ENCODE peak calls at places on chromosomes 2 and 18, in seven cellular contexts. One of them, this sample, is unnamed.

GRCh38 chr2:81247648-81248047 is 943.1 kb upstream of the LRRTM1 start:
- DNase-seq in fibroblast of lung: no peak
- DNase-seq in AG04450: no peak
- DNase-seq in hepatocyte: peak; percentile 19
- DNase-seq in upper lobe of right lung: no peak
- DNase-seq in endodermal cell: no peak
- DNase-seq in thoracic aorta: no peak
- DNase-seq in this sample: no peak

GRCh38 chr18:10140928-10141327 is 227.1 kb downstream of the VAPA start:
- DNase-seq in fibroblast of lung: peak; percentile 57
- DNase-seq in AG04450: no peak
- DNase-seq in hepatocyte: peak; percentile 81
- DNase-seq in upper lobe of right lung: no peak
- DNase-seq in endodermal cell: no peak
- DNase-seq in thoracic aorta: no peak
- DNase-seq in this sample: peak; percentile 82

GRCh38 chr2:146317959-146318358 is 1526.9 kb upstream of the ACVR2A start:
- DNase-seq in fibroblast of lung: peak; percentile 67
- DNase-seq in AG04450: peak; percentile 63
- DNase-seq in hepatocyte: no peak
- DNase-seq in upper lobe of right lung: no peak
- DNase-seq in endodermal cell: no peak
- DNase-seq in thoracic aorta: no peak
- DNase-seq in this sample: no peak

GRCh38 chr2:18792226-18792629 is 202.9 kb upstream of the NT5C1B start:
- DNase-seq in fibroblast of lung: peak; percentile 76
- DNase-seq in AG04450: no peak
- DNase-seq in hepatocyte: peak; percentile 16
- DNase-seq in upper lobe of right lung: no peak
- DNase-seq in endodermal cell: no peak
- DNase-seq in thoracic aorta: no peak
- DNase-seq in this sample: no peak

GRCh38 chr18:79590191-79591039 is 89.2 kb upstream of the CTDP1 start:
- DNase-seq in fibroblast of lung: no peak
- DNase-seq in AG04450: no peak
- DNase-seq in hepatocyte: no peak
- DNase-seq in upper lobe of right lung: peak; percentile 58
- DNase-seq in endodermal cell: no peak
- DNase-seq in thoracic aorta: no peak
- DNase-seq in this sample: no peak

GRCh38 chr2:241315879-241316700 is at the start of gene SEPTIN2:
- DNase-seq in fibroblast of lung: peak; percentile 52
- DNase-seq in AG04450: no peak
- DNase-seq in hepatocyte: peak; percentile 86
- DNase-seq in upper lobe of right lung: peak; percentile 93
- DNase-seq in endodermal cell: peak; percentile 92
- DNase-seq in thoracic aorta: peak; percentile 39
- DNase-seq in this sample: peak; percentile 51

GRCh38 chr2:215692387-215693079 is 256.7 kb upstream of the FN1 start:
- DNase-seq in fibroblast of lung: peak; percentile 88
- DNase-seq in AG04450: peak; percentile 71
- DNase-seq in hepatocyte: no peak
- DNase-seq in upper lobe of right lung: no peak
- DNase-seq in endodermal cell: no peak
- DNase-seq in thoracic aorta: no peak
- DNase-seq in this sample: no peak

GRCh38 chr2:146374505-146374904 is 1470.3 kb upstream of the ACVR2A start:
- DNase-seq in fibroblast of lung: peak; percentile 30
- DNase-seq in AG04450: no peak
- DNase-seq in hepatocyte: no peak
- DNase-seq in upper lobe of right lung: no peak
- DNase-seq in endodermal cell: no peak
- DNase-seq in thoracic aorta: no peak
- DNase-seq in this sample: no peak

GRCh38 chr18:34796013-34796657 is 86.0 kb downstream of the DTNA start:
- DNase-seq in fibroblast of lung: no peak
- DNase-seq in AG04450: no peak
- DNase-seq in hepatocyte: no peak
- DNase-seq in upper lobe of right lung: no peak
- DNase-seq in endodermal cell: no peak
- DNase-seq in thoracic aorta: no peak
- DNase-seq in this sample: no peak

GRCh38 chr2:127029652-127030051 is 77.3 kb downstream of the BIN1 start:
- DNase-seq in fibroblast of lung: no peak
- DNase-seq in AG04450: no peak
- DNase-seq in hepatocyte: no peak
- DNase-seq in upper lobe of right lung: no peak
- DNase-seq in endodermal cell: no peak
- DNase-seq in thoracic aorta: no peak
- DNase-seq in this sample: no peak

GRCh38 chr2:127023504-127023903 is 83.5 kb downstream of the BIN1 start:
- DNase-seq in fibroblast of lung: no peak
- DNase-seq in AG04450: no peak
- DNase-seq in hepatocyte: no peak
- DNase-seq in upper lobe of right lung: no peak
- DNase-seq in endodermal cell: no peak
- DNase-seq in thoracic aorta: no peak
- DNase-seq in this sample: no peak

GRCh38 chr2:127025357-127026062 is 81.4 kb downstream of the BIN1 start:
- DNase-seq in fibroblast of lung: peak; percentile 95
- DNase-seq in AG04450: peak; percentile 82
- DNase-seq in hepatocyte: peak; percentile 83
- DNase-seq in upper lobe of right lung: peak; percentile 91
- DNase-seq in endodermal cell: peak; percentile 97
- DNase-seq in thoracic aorta: peak; percentile 40
- DNase-seq in this sample: no peak

GRCh38 chr2:127024769-127025356 is 82.1 kb downstream of the BIN1 start:
- DNase-seq in fibroblast of lung: peak; percentile 54
- DNase-seq in AG04450: no peak
- DNase-seq in hepatocyte: peak; percentile 78
- DNase-seq in upper lobe of right lung: peak; percentile 72
- DNase-seq in endodermal cell: peak; percentile 94
- DNase-seq in thoracic aorta: no peak
- DNase-seq in this sample: no peak

GRCh38 chr2:127027715-127028114 is 79.2 kb downstream of the BIN1 start:
- DNase-seq in fibroblast of lung: no peak
- DNase-seq in AG04450: no peak
- DNase-seq in hepatocyte: no peak
- DNase-seq in upper lobe of right lung: no peak
- DNase-seq in endodermal cell: no peak
- DNase-seq in thoracic aorta: no peak
- DNase-seq in this sample: no peak
- TF ChIP-seq CTCF in fibroblast of lung: peak; percentile 15
- TF ChIP-seq CTCF in AG04450: no peak
- TF ChIP-seq CTCF in hepatocyte: no peak
- TF ChIP-seq CTCF in upper lobe of right lung: no peak
- TF ChIP-seq CTCF in endodermal cell: peak; percentile 69
- TF ChIP-seq CTCF in thoracic aorta: no peak
- TF ChIP-seq CTCF in this sample: peak; percentile 56

GRCh38 chr18:55508637-55509036 is 79.4 kb downstream of the TCF4 start:
- DNase-seq in fibroblast of lung: no peak
- DNase-seq in AG04450: no peak
- DNase-seq in hepatocyte: no peak
- DNase-seq in upper lobe of right lung: no peak
- DNase-seq in endodermal cell: no peak
- DNase-seq in thoracic aorta: no peak
- DNase-seq in this sample: no peak

GRCh38 chr18:55511277-55511676 is 76.7 kb downstream of the TCF4 start:
- DNase-seq in fibroblast of lung: no peak
- DNase-seq in AG04450: no peak
- DNase-seq in hepatocyte: no peak
- DNase-seq in upper lobe of right lung: no peak
- DNase-seq in endodermal cell: no peak
- DNase-seq in thoracic aorta: no peak
- DNase-seq in this sample: no peak

GRCh38 chr18:55510809-55511208 is 77.2 kb downstream of the TCF4 start:
- DNase-seq in fibroblast of lung: peak; percentile 84
- DNase-seq in AG04450: peak; percentile 32
- DNase-seq in hepatocyte: no peak
- DNase-seq in upper lobe of right lung: no peak
- DNase-seq in endodermal cell: no peak
- DNase-seq in thoracic aorta: no peak
- DNase-seq in this sample: no peak

GRCh38 chr18:55513199-55513598 is 74.8 kb downstream of the TCF4 start:
- DNase-seq in fibroblast of lung: peak; percentile 49
- DNase-seq in AG04450: no peak
- DNase-seq in hepatocyte: no peak
- DNase-seq in upper lobe of right lung: no peak
- DNase-seq in endodermal cell: no peak
- DNase-seq in thoracic aorta: no peak
- DNase-seq in this sample: no peak

GRCh38 chr18:55509631-55510372 is 78.2 kb downstream of the TCF4 start:
- DNase-seq in fibroblast of lung: peak; percentile 98
- DNase-seq in AG04450: peak; percentile 23
- DNase-seq in hepatocyte: no peak
- DNase-seq in upper lobe of right lung: no peak
- DNase-seq in endodermal cell: no peak
- DNase-seq in thoracic aorta: no peak
- DNase-seq in this sample: no peak
- H3K4me3 ChIP-seq in fibroblast of lung: peak overlapping the region; percentile 51
- H3K4me3 ChIP-seq in AG04450: peak overlapping the region; percentile 49
- H3K4me3 ChIP-seq in hepatocyte: no peak overlapping the region
- H3K4me3 ChIP-seq in upper lobe of right lung: peak overlapping the region; percentile 32
- H3K4me3 ChIP-seq in endodermal cell: no peak overlapping the region
- H3K4me3 ChIP-seq in thoracic aorta: peak overlapping the region; percentile 59
- H3K4me3 ChIP-seq in this sample: no peak overlapping the region

GRCh38 chr18:8800876-8801262 is 95.5 kb downstream of the MTCL1 start:
- DNase-seq in fibroblast of lung: no peak
- DNase-seq in AG04450: no peak
- DNase-seq in hepatocyte: no peak
- DNase-seq in upper lobe of right lung: no peak
- DNase-seq in endodermal cell: peak; percentile 79
- DNase-seq in thoracic aorta: no peak
- DNase-seq in this sample: peak; percentile 44
- H3K27ac ChIP-seq in fibroblast of lung: peak overlapping the region; percentile 98
- H3K27ac ChIP-seq in AG04450: peak overlapping the region; percentile 100
- H3K27ac ChIP-seq in hepatocyte: peak overlapping the region; percentile 86
- H3K27ac ChIP-seq in upper lobe of right lung: peak overlapping the region; percentile 1
- H3K27ac ChIP-seq in endodermal cell: no peak overlapping the region
- H3K27ac ChIP-seq in thoracic aorta: peak overlapping the region; percentile 81
- H3K27ac ChIP-seq in this sample: peak overlapping the region; percentile 97

GRCh38 chr2:102798181-102798580 is 36.4 kb downstream of the TMEM182 start:
- DNase-seq in fibroblast of lung: no peak
- DNase-seq in AG04450: no peak
- DNase-seq in hepatocyte: no peak
- DNase-seq in upper lobe of right lung: no peak
- DNase-seq in endodermal cell: no peak
- DNase-seq in thoracic aorta: no peak
- DNase-seq in this sample: no peak

GRCh38 chr2:102792538-102793208 is 30.8 kb downstream of the TMEM182 start:
- DNase-seq in fibroblast of lung: no peak
- DNase-seq in AG04450: no peak
- DNase-seq in hepatocyte: no peak
- DNase-seq in upper lobe of right lung: no peak
- DNase-seq in endodermal cell: peak; percentile 45
- DNase-seq in thoracic aorta: no peak
- DNase-seq in this sample: no peak

GRCh38 chr2:102797486-102797885 is 35.7 kb downstream of the TMEM182 start:
- DNase-seq in fibroblast of lung: no peak
- DNase-seq in AG04450: no peak
- DNase-seq in hepatocyte: no peak
- DNase-seq in upper lobe of right lung: no peak
- DNase-seq in endodermal cell: no peak
- DNase-seq in thoracic aorta: no peak
- DNase-seq in this sample: no peak

GRCh38 chr2:102795641-102796040 is 33.8 kb downstream of the TMEM182 start:
- DNase-seq in fibroblast of lung: no peak
- DNase-seq in AG04450: no peak
- DNase-seq in hepatocyte: no peak
- DNase-seq in upper lobe of right lung: no peak
- DNase-seq in endodermal cell: no peak
- DNase-seq in thoracic aorta: no peak
- DNase-seq in this sample: no peak

DNA sequence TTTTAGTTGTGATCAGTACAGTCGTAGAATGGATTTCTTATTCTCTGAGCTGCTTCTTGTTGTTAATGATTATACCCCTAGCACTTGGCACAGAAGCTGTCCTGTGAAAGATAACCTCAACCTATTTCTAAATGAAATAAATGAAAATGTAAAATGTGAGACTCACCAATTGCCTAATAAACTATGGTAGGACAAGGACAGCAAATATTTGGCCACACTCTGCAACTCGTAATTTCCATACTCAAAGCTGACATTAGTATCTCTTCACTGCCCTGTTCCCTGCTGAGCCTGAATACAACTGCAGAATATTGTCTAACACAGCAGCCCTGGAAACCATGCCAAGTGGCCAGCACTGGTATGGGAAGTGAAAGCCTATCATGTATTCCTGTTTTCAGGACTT is 34.5 kb downstream of the TMEM182 start:
- DNase-seq in fibroblast of lung: no peak
- DNase-seq in AG04450: no peak
- DNase-seq in hepatocyte: no peak
- DNase-seq in upper lobe of right lung: no peak
- DNase-seq in endodermal cell: no peak
- DNase-seq in thoracic aorta: no peak
- DNase-seq in this sample: no peak
- TF ChIP-seq CTCF in fibroblast of lung: no peak
- TF ChIP-seq CTCF in AG04450: no peak
- TF ChIP-seq CTCF in hepatocyte: no peak
- TF ChIP-seq CTCF in upper lobe of right lung: no peak
- TF ChIP-seq CTCF in endodermal cell: no peak
- TF ChIP-seq CTCF in thoracic aorta: no peak
- TF ChIP-seq CTCF in this sample: no peak